ENCODE peak calls at places on chromosomes 5 and 9, in nine cellular contexts. One of them, this sample, is unnamed.

GRCh38 chr9:35738924-35739323 is 6.5 kb downstream of the CREB3 start:
- DNase-seq in esophagus muscularis mucosa: no peak
- DNase-seq in GM23338: no peak
- DNase-seq in sigmoid colon: peak
- DNase-seq in spleen: no peak
- DNase-seq in vagina: no peak
- DNase-seq in SK-N-SH: no peak
- DNase-seq in breast epithelium: no peak
- DNase-seq in K562: no peak
- DNase-seq in this sample: no peak

GRCh38 chr5:61525573-61526142 is 193.6 kb downstream of the ZSWIM6 start:
- DNase-seq in esophagus muscularis mucosa: no peak
- DNase-seq in GM23338: peak
- DNase-seq in sigmoid colon: no peak
- DNase-seq in spleen: no peak
- DNase-seq in vagina: no peak
- DNase-seq in SK-N-SH: no peak
- DNase-seq in breast epithelium: peak
- DNase-seq in K562: no peak
- DNase-seq in this sample: no peak

GRCh38 chr9:108668191-108668940 is 187.4 kb downstream of the ACTL7B start:
- DNase-seq in esophagus muscularis mucosa: no peak
- DNase-seq in GM23338: no peak
- DNase-seq in sigmoid colon: no peak
- DNase-seq in spleen: no peak
- DNase-seq in vagina: peak
- DNase-seq in SK-N-SH: no peak
- DNase-seq in breast epithelium: no peak
- DNase-seq in K562: no peak
- DNase-seq in this sample: no peak

GRCh38 chr5:97641081-97641480 is 458.0 kb upstream of the RIOK2 start:
- DNase-seq in esophagus muscularis mucosa: no peak
- DNase-seq in GM23338: no peak
- DNase-seq in sigmoid colon: no peak
- DNase-seq in spleen: no peak
- DNase-seq in vagina: no peak
- DNase-seq in SK-N-SH: no peak
- DNase-seq in breast epithelium: no peak
- DNase-seq in K562: no peak
- DNase-seq in this sample: no peak

GRCh38 chr5:102106599-102106998 is 189.5 kb downstream of the SLCO4C1 start:
- DNase-seq in esophagus muscularis mucosa: no peak
- DNase-seq in GM23338: no peak
- DNase-seq in sigmoid colon: no peak
- DNase-seq in spleen: no peak
- DNase-seq in vagina: no peak
- DNase-seq in SK-N-SH: no peak
- DNase-seq in breast epithelium: no peak
- DNase-seq in K562: no peak
- DNase-seq in this sample: no peak

GRCh38 chr5:88671808-88672499 is 211.0 kb downstream of the MEF2C start:
- DNase-seq in esophagus muscularis mucosa: no peak
- DNase-seq in GM23338: peak
- DNase-seq in sigmoid colon: no peak
- DNase-seq in spleen: no peak
- DNase-seq in vagina: no peak
- DNase-seq in SK-N-SH: no peak
- DNase-seq in breast epithelium: no peak
- DNase-seq in K562: no peak
- DNase-seq in this sample: no peak

GRCh38 chr9:133943781-133944745 is 48.1 kb downstream of the VAV2 start:
- DNase-seq in esophagus muscularis mucosa: no peak
- DNase-seq in GM23338: no peak
- DNase-seq in sigmoid colon: peak
- DNase-seq in spleen: peak
- DNase-seq in vagina: no peak
- DNase-seq in SK-N-SH: peak
- DNase-seq in breast epithelium: no peak
- DNase-seq in K562: no peak
- DNase-seq in this sample: peak

GRCh38 chr9:19409406-19410194 is 791 bp downstream of the ACER2 start:
- DNase-seq in esophagus muscularis mucosa: no peak
- DNase-seq in GM23338: peak
- DNase-seq in sigmoid colon: peak
- DNase-seq in spleen: peak
- DNase-seq in vagina: no peak
- DNase-seq in SK-N-SH: peak
- DNase-seq in breast epithelium: peak
- DNase-seq in K562: peak
- DNase-seq in this sample: peak

GRCh38 chr9:4290427-4290837 is 9.4 kb downstream of the GLIS3 start:
- DNase-seq in esophagus muscularis mucosa: peak
- DNase-seq in GM23338: no peak
- DNase-seq in sigmoid colon: no peak
- DNase-seq in spleen: no peak
- DNase-seq in vagina: no peak
- DNase-seq in SK-N-SH: no peak
- DNase-seq in breast epithelium: no peak
- DNase-seq in K562: no peak
- DNase-seq in this sample: no peak

GRCh38 chr9:4292781-4293180 is 7.1 kb downstream of the GLIS3 start:
- DNase-seq in esophagus muscularis mucosa: peak
- DNase-seq in GM23338: no peak
- DNase-seq in sigmoid colon: no peak
- DNase-seq in spleen: no peak
- DNase-seq in vagina: no peak
- DNase-seq in SK-N-SH: no peak
- DNase-seq in breast epithelium: no peak
- DNase-seq in K562: no peak
- DNase-seq in this sample: no peak

GRCh38 chr9:4296217-4296616 is 3.7 kb downstream of the GLIS3 start:
- DNase-seq in esophagus muscularis mucosa: peak
- DNase-seq in GM23338: no peak
- DNase-seq in sigmoid colon: no peak
- DNase-seq in spleen: no peak
- DNase-seq in vagina: no peak
- DNase-seq in SK-N-SH: no peak
- DNase-seq in breast epithelium: no peak
- DNase-seq in K562: no peak
- DNase-seq in this sample: no peak

GRCh38 chr9:4295160-4295559 is 4.7 kb downstream of the GLIS3 start:
- DNase-seq in esophagus muscularis mucosa: peak
- DNase-seq in GM23338: no peak
- DNase-seq in sigmoid colon: no peak
- DNase-seq in spleen: no peak
- DNase-seq in vagina: no peak
- DNase-seq in SK-N-SH: no peak
- DNase-seq in breast epithelium: no peak
- DNase-seq in K562: no peak
- DNase-seq in this sample: no peak

DNA sequence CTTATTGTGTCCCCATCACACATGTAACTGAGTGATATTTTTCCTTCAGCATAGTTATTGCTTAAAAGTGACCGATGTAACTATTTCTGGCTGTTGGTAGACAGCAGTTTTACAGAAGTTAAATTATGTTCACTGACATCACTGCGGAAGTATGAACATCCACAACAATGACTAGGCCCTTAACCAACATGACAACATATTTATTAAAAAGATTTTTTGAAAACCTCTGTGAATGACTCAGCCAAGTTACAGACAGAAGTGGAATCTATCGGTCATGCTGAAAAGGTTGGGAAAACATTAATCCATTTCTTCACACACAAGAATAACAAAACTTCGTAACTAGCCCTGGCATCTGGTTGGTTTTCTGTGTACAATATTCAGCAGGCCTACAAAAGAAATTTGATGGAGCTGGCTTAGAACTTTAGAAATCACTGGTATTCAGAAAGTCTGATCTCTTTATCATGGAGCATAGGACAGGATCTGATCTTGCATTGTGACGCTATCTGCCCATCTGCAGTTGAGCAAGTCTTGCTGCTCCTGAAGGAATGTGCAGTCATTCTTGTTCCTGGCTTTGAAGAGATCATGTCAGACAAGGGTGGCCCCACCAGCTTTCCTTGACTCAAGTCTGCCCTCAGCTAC is 6.5 kb downstream of the GLIS3 start:
- DNase-seq in esophagus muscularis mucosa: peak
- DNase-seq in GM23338: no peak
- DNase-seq in sigmoid colon: no peak
- DNase-seq in spleen: no peak
- DNase-seq in vagina: no peak
- DNase-seq in SK-N-SH: no peak
- DNase-seq in breast epithelium: no peak
- DNase-seq in K562: no peak
- DNase-seq in this sample: no peak
- TF ChIP-seq POLR2AphosphoS5 in esophagus muscularis mucosa: no peak
- TF ChIP-seq POLR2AphosphoS5 in GM23338: no peak
- TF ChIP-seq POLR2AphosphoS5 in sigmoid colon: peak
- TF ChIP-seq POLR2AphosphoS5 in spleen: no peak
- TF ChIP-seq POLR2AphosphoS5 in vagina: no peak
- TF ChIP-seq POLR2AphosphoS5 in SK-N-SH: peak
- TF ChIP-seq POLR2AphosphoS5 in breast epithelium: no peak
- TF ChIP-seq POLR2AphosphoS5 in K562: no peak
- TF ChIP-seq POLR2AphosphoS5 in this sample: peak

GRCh38 chr5:55816342-55816741 is 34.8 kb upstream of the IL31RA start:
- DNase-seq in esophagus muscularis mucosa: no peak
- DNase-seq in GM23338: no peak
- DNase-seq in sigmoid colon: no peak
- DNase-seq in spleen: no peak
- DNase-seq in vagina: no peak
- DNase-seq in SK-N-SH: no peak
- DNase-seq in breast epithelium: no peak
- DNase-seq in K562: no peak
- DNase-seq in this sample: no peak
- TF ChIP-seq POLR2AphosphoS5 in esophagus muscularis mucosa: no peak
- TF ChIP-seq POLR2AphosphoS5 in GM23338: no peak
- TF ChIP-seq POLR2AphosphoS5 in sigmoid colon: no peak
- TF ChIP-seq POLR2AphosphoS5 in spleen: no peak
- TF ChIP-seq POLR2AphosphoS5 in vagina: no peak
- TF ChIP-seq POLR2AphosphoS5 in SK-N-SH: no peak
- TF ChIP-seq POLR2AphosphoS5 in breast epithelium: no peak
- TF ChIP-seq POLR2AphosphoS5 in K562: no peak
- TF ChIP-seq POLR2AphosphoS5 in this sample: no peak

DNA sequence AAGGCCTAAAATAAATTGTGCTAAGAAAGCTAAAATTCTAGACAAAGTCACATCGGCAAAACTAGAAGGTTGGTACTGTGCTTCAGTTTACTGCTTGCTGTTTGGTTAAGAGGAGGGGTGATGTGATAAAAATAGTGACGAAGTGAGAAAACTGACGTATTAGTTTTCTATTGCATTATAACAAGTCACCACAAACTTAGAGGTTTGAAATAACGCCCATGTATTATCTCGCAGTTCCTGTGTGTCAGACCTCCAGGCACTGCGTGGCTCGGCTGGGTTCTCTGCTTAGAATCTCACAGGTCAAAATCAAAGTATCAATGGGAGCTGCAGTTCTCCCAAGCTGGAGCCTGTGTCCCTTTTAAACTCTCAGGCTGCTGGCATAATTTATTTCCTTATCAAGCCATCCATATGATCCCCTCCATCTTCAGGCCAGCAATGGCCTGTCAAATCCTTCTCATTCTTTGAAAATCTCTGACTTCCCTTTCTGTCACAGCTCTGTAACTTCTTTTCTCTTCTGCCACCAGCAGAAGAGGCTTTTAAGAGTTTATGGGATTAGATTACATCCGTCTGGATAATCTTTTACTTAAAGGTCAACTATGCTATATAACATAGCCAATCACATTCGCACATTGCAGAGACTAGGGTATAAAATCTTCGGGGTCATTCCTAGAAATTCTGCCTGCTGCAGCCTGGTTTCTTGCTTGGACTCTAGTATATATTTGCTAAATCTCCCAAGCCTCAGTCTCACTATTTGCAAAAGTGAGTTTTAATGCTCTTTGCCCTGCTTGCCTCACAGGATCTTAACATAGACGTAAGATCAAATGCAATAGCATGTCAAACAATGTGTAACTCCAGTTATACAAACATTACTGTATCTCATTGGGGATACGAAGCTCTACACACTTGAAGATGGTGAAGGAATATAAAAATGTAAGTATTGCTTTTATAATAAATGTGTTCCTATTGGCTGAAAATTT is 104.1 kb upstream of the CDKN2B start:
- DNase-seq in esophagus muscularis mucosa: no peak
- DNase-seq in GM23338: no peak
- DNase-seq in sigmoid colon: no peak
- DNase-seq in spleen: no peak
- DNase-seq in vagina: no peak
- DNase-seq in SK-N-SH: no peak
- DNase-seq in breast epithelium: no peak
- DNase-seq in K562: no peak
- DNase-seq in this sample: no peak
- TF ChIP-seq POLR2AphosphoS5 in esophagus muscularis mucosa: no peak
- TF ChIP-seq POLR2AphosphoS5 in GM23338: no peak
- TF ChIP-seq POLR2AphosphoS5 in sigmoid colon: no peak
- TF ChIP-seq POLR2AphosphoS5 in spleen: no peak
- TF ChIP-seq POLR2AphosphoS5 in vagina: no peak
- TF ChIP-seq POLR2AphosphoS5 in SK-N-SH: no peak
- TF ChIP-seq POLR2AphosphoS5 in breast epithelium: no peak
- TF ChIP-seq POLR2AphosphoS5 in K562: no peak
- TF ChIP-seq POLR2AphosphoS5 in this sample: no peak

GRCh38 chr5:154773314-154773713 is 18.1 kb downstream of the LARP1 start:
- DNase-seq in esophagus muscularis mucosa: no peak
- DNase-seq in GM23338: no peak
- DNase-seq in sigmoid colon: no peak
- DNase-seq in spleen: no peak
- DNase-seq in vagina: no peak
- DNase-seq in SK-N-SH: no peak
- DNase-seq in breast epithelium: no peak
- DNase-seq in K562: no peak
- DNase-seq in this sample: no peak
- TF ChIP-seq POLR2AphosphoS5 in esophagus muscularis mucosa: no peak
- TF ChIP-seq POLR2AphosphoS5 in GM23338: peak
- TF ChIP-seq POLR2AphosphoS5 in sigmoid colon: no peak
- TF ChIP-seq POLR2AphosphoS5 in spleen: peak
- TF ChIP-seq POLR2AphosphoS5 in vagina: no peak
- TF ChIP-seq POLR2AphosphoS5 in SK-N-SH: no peak
- TF ChIP-seq POLR2AphosphoS5 in breast epithelium: no peak
- TF ChIP-seq POLR2AphosphoS5 in K562: no peak
- TF ChIP-seq POLR2AphosphoS5 in this sample: no peak

GRCh38 chr5:171596391-171596878 is 177.0 kb downstream of the FGF18 start:
- DNase-seq in esophagus muscularis mucosa: no peak
- DNase-seq in GM23338: peak
- DNase-seq in sigmoid colon: no peak
- DNase-seq in spleen: no peak
- DNase-seq in vagina: no peak
- DNase-seq in SK-N-SH: no peak
- DNase-seq in breast epithelium: no peak
- DNase-seq in K562: no peak
- DNase-seq in this sample: peak
- TF ChIP-seq POLR2AphosphoS5 in esophagus muscularis mucosa: peak
- TF ChIP-seq POLR2AphosphoS5 in GM23338: no peak
- TF ChIP-seq POLR2AphosphoS5 in sigmoid colon: no peak
- TF ChIP-seq POLR2AphosphoS5 in spleen: no peak
- TF ChIP-seq POLR2AphosphoS5 in vagina: no peak
- TF ChIP-seq POLR2AphosphoS5 in SK-N-SH: no peak
- TF ChIP-seq POLR2AphosphoS5 in breast epithelium: no peak
- TF ChIP-seq POLR2AphosphoS5 in K562: no peak
- TF ChIP-seq POLR2AphosphoS5 in this sample: no peak